ENCODE peak calls at places on chromosomes 13 and 19, in four cellular contexts. I, W, K and B are unnamed samples.
A peak's percentile ranks its signal among the peaks of the same experiment; 100 is the strongest.

GRCh38 chr13:39603424-39603947 is 493 bp upstream of the LHFPL6 start:
- DNase-seq in I (peak; percentile 21), W (no peak), K (peak; percentile 23), B (no peak)

GRCh38 chr13:110677731-110678545 is 28.0 kb downstream of the CARS2 start:
- DNase-seq in I (peak; percentile 66), K (no peak), W (no peak), B (no peak)

GRCh38 chr13:105518086-105518485 is 1017.4 kb downstream of the EFNB2 start:
- DNase-seq in I (peak; percentile 77), W (no peak), K (no peak), B (peak; percentile 30)

GRCh38 chr13:106143930-106144709 is 391.3 kb downstream of the EFNB2 start:
- DNase-seq in I (no peak), W (no peak), K (no peak), B (peak; percentile 44)

GRCh38 chr19:15109768-15110417 is 2.7 kb downstream of the SYDE1 start:
- DNase-seq in K (no peak), W (no peak), I (no peak), B (no peak)

GRCh38 chr13:63393112-63393511 is 1977.5 kb upstream of the PCDH20 start:
- DNase-seq in W (no peak), I (no peak), K (no peak), B (no peak)

GRCh38 chr13:52104624-52105023 is 24.2 kb downstream of the NEK5 start:
- DNase-seq in K (peak; percentile 76), I (no peak), W (no peak), B (no peak)

GRCh38 chr13:113639661-113640262 is 18.2 kb downstream of the ATP4B start:
- DNase-seq in I (no peak), W (no peak), K (no peak), B (no peak)

GRCh38 chr13:112894423-112894672 is 74.7 kb upstream of the MCF2L start:
- DNase-seq in W (no peak), I (no peak), K (no peak), B (no peak)

GRCh38 chr13:70523622-70524021 is 415.4 kb upstream of the KLHL1 start:
- DNase-seq in W (no peak), K (peak; percentile 1), I (peak; percentile 2), B (no peak)

GRCh38 chr13:70518081-70518480 is 409.8 kb upstream of the KLHL1 start:
- DNase-seq in K (no peak), W (no peak), I (no peak), B (no peak)

GRCh38 chr13:70520275-70520674 is 412.0 kb upstream of the KLHL1 start:
- DNase-seq in K (no peak), I (no peak), W (no peak), B (no peak)
- H3K4me2 ChIP-seq in K (no peak overlapping the region), I (no peak overlapping the region), W (no peak overlapping the region), B (no peak overlapping the region)

GRCh38 chr13:108225440-108225839 is 7.2 kb downstream of the ABHD13 start:
- DNase-seq in W (no peak), K (no peak), I (no peak), B (no peak)
- H2AFZ ChIP-seq in W (no peak overlapping the region), K (no peak overlapping the region), I (no peak overlapping the region), B (no peak overlapping the region)

GRCh38 chr19:58204566-58204965 is 21.7 kb downstream of the ZNF274 start:
- DNase-seq in W (no peak), K (no peak), I (no peak), B (no peak)
- H3K4me2 ChIP-seq in W (no peak overlapping the region), K (no peak overlapping the region), I (no peak overlapping the region), B (no peak overlapping the region)

GRCh38 chr19:50490411-50490811 is 13.8 kb upstream of the GARIN5A start:
- DNase-seq in I (no peak), K (no peak), W (no peak), B (no peak)

GRCh38 chr19:50492303-50493052 is 15.8 kb upstream of the GARIN5A start:
- DNase-seq in W (no peak), K (no peak), I (no peak), B (no peak)

GRCh38 chr19:50493171-50493570 is 16.5 kb upstream of the GARIN5A start:
- DNase-seq in I (no peak), K (no peak), W (no peak), B (no peak)

GRCh38 chr19:50489461-50490011 is 12.9 kb upstream of the GARIN5A start:
- DNase-seq in I (no peak), K (no peak), W (no peak), B (no peak)

DNA sequence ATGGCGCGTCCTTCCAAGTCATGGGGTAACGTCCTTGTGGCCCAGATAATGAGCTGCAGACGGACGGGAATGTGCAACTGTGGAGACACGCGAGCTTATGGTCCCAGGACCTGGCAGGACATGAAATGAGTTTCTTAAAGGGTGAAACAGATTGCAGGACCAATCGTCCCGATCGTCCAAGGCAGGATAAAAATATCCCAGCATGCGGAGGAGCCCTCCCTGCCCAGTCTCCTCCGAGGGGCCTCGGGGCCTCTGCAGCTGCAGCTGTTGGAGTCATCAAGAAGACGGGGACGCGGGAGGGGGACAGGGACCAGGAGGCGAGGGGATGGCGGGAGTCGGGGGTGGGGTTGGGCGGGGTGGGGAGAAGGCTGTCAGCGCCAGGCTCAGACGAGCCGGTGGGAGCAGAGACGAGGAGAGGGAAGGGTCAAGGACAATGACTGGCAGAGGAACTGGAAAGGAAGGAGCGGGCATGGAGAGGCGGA is 14.4 kb upstream of the GARIN5A start:
- DNase-seq in W (no peak), I (no peak), K (no peak), B (no peak)
- H2AFZ ChIP-seq in W (no peak overlapping the region), I (no peak overlapping the region), K (no peak overlapping the region), B (no peak overlapping the region)

GRCh38 chr19:48596679-48597465 is 9.7 kb upstream of the SPACA4 start:
- DNase-seq in I (no peak), W (no peak), K (no peak), B (no peak)
- H3K4me2 ChIP-seq in I (no peak overlapping the region), W (no peak overlapping the region), K (no peak overlapping the region), B (no peak overlapping the region)

GRCh38 chr13:23462815-23463559 is 29.5 kb upstream of the SACS start:
- DNase-seq in W (no peak), K (no peak), I (peak; percentile 87), B (no peak)
- H2AFZ ChIP-seq in W (no peak overlapping the region), K (no peak overlapping the region), I (no peak overlapping the region), B (no peak overlapping the region)

DNA sequence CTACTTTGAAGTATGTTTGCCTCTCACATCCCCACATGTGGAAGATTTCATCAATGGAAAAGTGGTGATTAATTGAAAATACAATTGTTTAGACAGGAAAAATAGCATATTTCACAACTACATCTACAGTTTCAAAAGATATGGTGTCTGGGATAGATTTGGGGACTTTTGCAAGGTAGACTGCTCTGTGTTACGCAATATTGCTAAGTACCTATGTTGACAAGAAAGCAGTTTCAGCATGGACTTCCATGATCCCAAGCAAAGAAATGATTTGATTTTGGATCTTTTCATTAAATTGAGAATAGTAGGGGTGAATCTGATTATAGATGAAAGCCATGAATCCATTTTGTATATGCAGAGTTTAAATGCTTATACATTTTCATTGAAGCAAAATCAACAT is 10.5 kb downstream of the ZNF160 start:
- DNase-seq in W (no peak), I (no peak), K (no peak), B (no peak)
- H3K4me2 ChIP-seq in W (no peak overlapping the region), I (no peak overlapping the region), K (no peak overlapping the region), B (no peak overlapping the region)